ENCODE peak calls at places on chromosomes 13 and 19, in four cellular contexts. D is T-helper 2 cell, H is foreskin fibroblast, R is posterior vena cava. F is an unnamed sample.

GRCh38 chr19:16886305-16886880 is 2.4 kb upstream of the F2RL3 start:
- DNase-seq in R (no peak), D (no peak), H (peak), F (peak)

GRCh38 chr13:29522044-29522685 is 73.3 kb downstream of the SLC7A1 start:
- DNase-seq in R (peak), H (peak), D (no peak), F (peak)

GRCh38 chr19:13981021-13981420 is 25.1 kb downstream of the RFX1 start:
- DNase-seq in D (no peak), H (no peak), R (no peak), F (no peak)

GRCh38 chr13:49220856-49221614 is 897 bp downstream of the MLNR start:
- DNase-seq in R (no peak), D (no peak), H (peak), F (no peak)

GRCh38 chr19:46985532-46986415 is 33.9 kb upstream of the NPAS1 start:
- DNase-seq in H (no peak), R (no peak), D (no peak), F (no peak)

GRCh38 chr19:46863818-46864629 is 3.2 kb downstream of the ARHGAP35 start:
- DNase-seq in D (no peak), R (peak), H (peak), F (peak)

GRCh38 chr13:44347905-44348304 is 25.7 kb upstream of the SERP2 start:
- DNase-seq in R (no peak), D (no peak), H (peak), F (no peak)

GRCh38 chr19:45160870-45161714 is at the start of gene NKPD1:
- DNase-seq in D (no peak), H (peak), R (no peak), F (no peak)

GRCh38 chr19:16897572-16898056 is 8.8 kb downstream of the F2RL3 start:
- DNase-seq in D (no peak), R (no peak), H (peak), F (no peak)

GRCh38 chr19:18800636-18801035 is 9.5 kb upstream of the COMP start:
- DNase-seq in H (no peak), R (no peak), D (no peak), F (no peak)

GRCh38 chr13:39406688-39407087 is 196.3 kb downstream of the LHFPL6 start:
- DNase-seq in R (no peak), D (no peak), H (no peak), F (no peak)

GRCh38 chr19:10936661-10937084 is 8.1 kb downstream of the TIMM29 start:
- DNase-seq in D (peak), R (no peak), H (peak), F (peak)

GRCh38 chr13:101283782-101284181 is 132.5 kb downstream of the NALCN start:
- DNase-seq in H (no peak), D (no peak), R (no peak), F (no peak)

GRCh38 chr19:4172861-4173473 is 9.4 kb downstream of the SIRT6 start:
- DNase-seq in R (peak), H (peak), D (peak), F (peak)

GRCh38 chr13:99314640-99315176 is 7.5 kb upstream of the GPR183 start:
- DNase-seq in H (peak), D (peak), R (no peak), F (peak)

GRCh38 chr13:74443623-74444022 is 309.4 kb upstream of the KLF12 start:
- DNase-seq in D (no peak), H (peak), R (no peak), F (peak)

GRCh38 chr13:48500652-48501197 is 32.2 kb downstream of the RCBTB2 start:
- DNase-seq in D (no peak), H (peak), R (no peak), F (peak)

GRCh38 chr13:93559718-93560117 is 333.1 kb downstream of the GPC6 start:
- DNase-seq in D (no peak), H (peak), R (no peak), F (peak)

GRCh38 chr19:32866564-32867265 is 2.9 kb downstream of the SLC7A9 start:
- DNase-seq in R (no peak), D (no peak), H (no peak), F (no peak)

GRCh38 chr19:10727599-10728250 is 9.8 kb downstream of the DNM2 start:
- DNase-seq in H (peak), R (no peak), D (no peak), F (no peak)

GRCh38 chr13:109214393-109214792 is 572.0 kb downstream of the IRS2 start:
- DNase-seq in D (no peak), R (no peak), H (peak), F (no peak)

GRCh38 chr13:99658266-99658991 is 157.2 kb downstream of the TM9SF2 start:
- DNase-seq in H (peak), R (no peak), D (peak), F (peak)

GRCh38 chr19:4374451-4375163 is 25.7 kb downstream of the SH3GL1 start:
- DNase-seq in D (no peak), R (peak), H (peak), F (peak)

GRCh38 chr13:66835040-66835628 is 395.0 kb downstream of the PCDH9 start:
- DNase-seq in H (no peak), D (no peak), R (no peak), F (peak)

GRCh38 chr13:112441226-112441625 is 65.1 kb downstream of the SPACA7 start:
- DNase-seq in H (no peak), D (no peak), R (no peak), F (no peak)

GRCh38 chr13:23468811-23469210 is 35.3 kb upstream of the SACS start:
- DNase-seq in R (no peak), H (no peak), D (no peak), F (no peak)

GRCh38 chr13:41780736-41781708 is 179.9 kb downstream of the VWA8 start:
- DNase-seq in R (no peak), D (no peak), H (peak), F (peak)

GRCh38 chr19:10718205-10719196 is 622 bp downstream of the DNM2 start:
- DNase-seq in H (peak), R (peak), D (peak), F (no peak)

GRCh38 chr13:24407844-24408243 is 98.5 kb downstream of the C1QTNF9 start:
- DNase-seq in R (no peak), H (peak), D (no peak), F (no peak)

GRCh38 chr19:55333870-55334269 is 5.8 kb upstream of the KMT5C start:
- DNase-seq in H (no peak), R (no peak), D (no peak), F (no peak)

F was measured in brain microvascular endothelial cell.